ENCODE peak calls at places on chromosomes 13 and 19, in eight cellular contexts. L is IMR-90; J is NCI-H2081; N is stomach; E is GM12892; I is CD4-positive, alpha-beta T cell; V is T-helper 17 cell; T is substantia nigra. Y is an unnamed sample.
A peak's percentile ranks its signal among the peaks of the same experiment; 100 is the strongest.

GRCh38 chr19:23260956-23261355 is 10.8 kb upstream of the ZNF724 start:
- DNase-seq in J (no peak), E (no peak), I (no peak), N (no peak), V (no peak), L (no peak), T (no peak), Y (no peak)

GRCh38 chr19:9070066-9070465 is 16.8 kb upstream of the OR1M1 start:
- DNase-seq in N (no peak), J (no peak), V (no peak), T (no peak), L (no peak), E (no peak), I (no peak), Y (no peak)

GRCh38 chr13:91220872-91221271 is 126.6 kb upstream of the MIR17HG start:
- DNase-seq in T (no peak), V (no peak), L (no peak), E (no peak), N (no peak), J (no peak), I (no peak), Y (no peak)

GRCh38 chr13:36163809-36164308 is 32.7 kb upstream of the DCLK1 start:
- DNase-seq in I (no peak), L (peak; percentile 87), V (no peak), N (peak; percentile 45), J (peak; percentile 79), T (no peak), E (no peak), Y (no peak)

GRCh38 chr13:27425918-27426630 is 1.7 kb downstream of the GTF3A start:
- DNase-seq in V (peak; percentile 69), J (peak; percentile 60), E (peak; percentile 25), T (no peak), I (peak; percentile 78), L (peak; percentile 69), N (peak; percentile 82), Y (peak; percentile 75)

GRCh38 chr13:112735791-112736190 is 46.0 kb downstream of the ATP11A start:
- DNase-seq in T (no peak), J (peak; percentile 48), N (no peak), E (no peak), V (no peak), I (no peak), L (no peak), Y (no peak)

GRCh38 chr19:29775575-29775900 is 36.3 kb upstream of the CCNE1 start:
- DNase-seq in V (no peak), J (no peak), E (no peak), N (no peak), T (no peak), I (no peak), L (no peak), Y (no peak)

GRCh38 chr13:113591750-113592149 is 7.2 kb downstream of the TFDP1 start:
- DNase-seq in L (no peak), I (no peak), V (peak; percentile 1), T (no peak), J (no peak), E (no peak), N (peak; percentile 18), Y (no peak)

GRCh38 chr19:8935460-8935859 is 74.7 kb downstream of the MUC16 start:
- DNase-seq in T (no peak), E (no peak), N (no peak), L (no peak), J (no peak), V (no peak), I (no peak), Y (no peak)

GRCh38 chr19:23070353-23070781 is 46.5 kb upstream of the ZNF730 start:
- DNase-seq in E (no peak), V (no peak), T (no peak), L (peak; percentile 15), I (no peak), J (no peak), N (no peak), Y (no peak)

GRCh38 chr13:48081739-48082138 is 13.2 kb downstream of the MED4 start:
- DNase-seq in V (no peak), I (no peak), E (no peak), N (no peak), J (no peak), L (no peak), T (no peak), Y (no peak)

GRCh38 chr13:92574499-92574898 is 652.1 kb upstream of the GPC6 start:
- DNase-seq in T (no peak), E (no peak), J (no peak), N (no peak), L (no peak), I (no peak), V (no peak), Y (no peak)

GRCh38 chr13:26961890-26962615 is 201.5 kb upstream of the GPR12 start:
- DNase-seq in J (no peak), T (no peak), I (no peak), V (no peak), N (peak; percentile 80), L (no peak), E (no peak), Y (no peak)

GRCh38 chr13:98541211-98541610 is 35.7 kb downstream of the STK24 start:
- DNase-seq in E (no peak), T (no peak), V (no peak), J (no peak), N (no peak), L (no peak), I (no peak), Y (no peak)

GRCh38 chr19:17797397-17798201 is 2.7 kb downstream of the B3GNT3 start:
- DNase-seq in V (no peak), E (no peak), J (no peak), T (no peak), I (no peak), N (peak; percentile 90), L (no peak), Y (no peak)

GRCh38 chr13:46086421-46086922 is 18.4 kb downstream of the CPB2 start:
- DNase-seq in T (no peak), J (no peak), L (no peak), N (no peak), E (no peak), V (no peak), I (no peak), Y (no peak)

GRCh38 chr19:18219911-18220631 is 6.2 kb downstream of the PDE4C start:
- DNase-seq in I (no peak), T (no peak), N (no peak), J (no peak), L (peak; percentile 33), E (no peak), V (no peak), Y (no peak)

GRCh38 chr13:114142640-114143490 is 10.4 kb upstream of the RASA3 start:
- DNase-seq in I (peak; percentile 89), T (no peak), E (no peak), J (peak; percentile 88), V (peak; percentile 62), L (peak; percentile 65), N (peak; percentile 63), Y (peak; percentile 71)

GRCh38 chr19:52189745-52190678 is at the start of gene PPP2R1A:
- DNase-seq in J (peak; percentile 100), T (peak; percentile 100), L (peak; percentile 100), V (peak; percentile 98), E (peak; percentile 88), N (peak; percentile 99), I (peak; percentile 99), Y (peak; percentile 99)

GRCh38 chr19:52601025-52601973 is 31.2 kb downstream of the ZNF701 start:
- DNase-seq in E (peak; percentile 84), T (peak; percentile 21), V (peak; percentile 88), I (peak; percentile 93), J (peak; percentile 73), N (peak; percentile 97), L (peak; percentile 87), Y (peak; percentile 80)